ENCODE peak calls at places on chromosome 6, in five cellular contexts. One of them, this sample, is unnamed.

GRCh38 chr6:54085526-54085925 is 25.7 kb upstream of the MLIP start:
- DNase-seq in body of pancreas: peak
- DNase-seq in prostate gland: no peak
- DNase-seq in spleen: no peak
- DNase-seq in Peyer's patch: no peak
- DNase-seq in this sample: no peak

GRCh38 chr6:134724653-134725340 is 225.1 kb downstream of the ALDH8A1 start:
- DNase-seq in spleen: no peak
- DNase-seq in body of pancreas: peak
- DNase-seq in prostate gland: no peak
- DNase-seq in Peyer's patch: no peak
- DNase-seq in this sample: no peak

GRCh38 chr6:79617521-79617941 is 13.6 kb upstream of the SH3BGRL2 start:
- DNase-seq in spleen: no peak
- DNase-seq in Peyer's patch: no peak
- DNase-seq in prostate gland: peak
- DNase-seq in body of pancreas: no peak
- DNase-seq in this sample: no peak

GRCh38 chr6:108029226-108029921 is 45.2 kb downstream of the OSTM1 start:
- DNase-seq in prostate gland: no peak
- DNase-seq in spleen: no peak
- DNase-seq in body of pancreas: no peak
- DNase-seq in Peyer's patch: no peak
- DNase-seq in this sample: no peak

GRCh38 chr6:107578642-107579332 is 88.9 kb downstream of the SOBP start:
- DNase-seq in prostate gland: no peak
- DNase-seq in body of pancreas: no peak
- DNase-seq in Peyer's patch: no peak
- DNase-seq in spleen: no peak
- DNase-seq in this sample: no peak

GRCh38 chr6:157761926-157762325 is 61.1 kb upstream of the SNX9 start:
- DNase-seq in prostate gland: no peak
- DNase-seq in Peyer's patch: no peak
- DNase-seq in body of pancreas: no peak
- DNase-seq in spleen: no peak
- DNase-seq in this sample: no peak

GRCh38 chr6:34527751-34528670 is 28.1 kb downstream of the SPDEF start:
- DNase-seq in Peyer's patch: no peak
- DNase-seq in spleen: peak
- DNase-seq in prostate gland: no peak
- DNase-seq in body of pancreas: no peak
- DNase-seq in this sample: no peak

GRCh38 chr6:127737009-127737486 is 160.1 kb downstream of the C6orf58 start:
- DNase-seq in spleen: no peak
- DNase-seq in prostate gland: peak
- DNase-seq in body of pancreas: peak
- DNase-seq in Peyer's patch: peak
- DNase-seq in this sample: peak

GRCh38 chr6:54474898-54475297 is 166.7 kb downstream of the TINAG start:
- DNase-seq in prostate gland: no peak
- DNase-seq in spleen: no peak
- DNase-seq in Peyer's patch: no peak
- DNase-seq in body of pancreas: no peak
- DNase-seq in this sample: no peak

GRCh38 chr6:83430606-83431544 is at the start of gene ME1:
- DNase-seq in prostate gland: peak
- DNase-seq in Peyer's patch: peak
- DNase-seq in spleen: peak
- DNase-seq in body of pancreas: peak
- DNase-seq in this sample: peak

GRCh38 chr6:5282191-5282623 is 20.9 kb downstream of the FARS2 start:
- DNase-seq in Peyer's patch: no peak
- DNase-seq in body of pancreas: no peak
- DNase-seq in prostate gland: no peak
- DNase-seq in spleen: no peak
- DNase-seq in this sample: no peak

GRCh38 chr6:163568275-163568674 is 153.8 kb downstream of the QKI start:
- DNase-seq in spleen: no peak
- DNase-seq in Peyer's patch: no peak
- DNase-seq in body of pancreas: no peak
- DNase-seq in prostate gland: no peak
- DNase-seq in this sample: no peak

GRCh38 chr6:84809504-84809903 is 45.1 kb upstream of the TBX18 start:
- DNase-seq in Peyer's patch: no peak
- DNase-seq in spleen: no peak
- DNase-seq in prostate gland: no peak
- DNase-seq in body of pancreas: no peak
- DNase-seq in this sample: no peak

GRCh38 chr6:123681957-123682462 is 45.3 kb upstream of the TRDN start:
- DNase-seq in prostate gland: no peak
- DNase-seq in Peyer's patch: no peak
- DNase-seq in spleen: no peak
- DNase-seq in body of pancreas: no peak
- DNase-seq in this sample: no peak

GRCh38 chr6:5712349-5713215 is 294.1 kb downstream of the NRN1 start:
- DNase-seq in spleen: no peak
- DNase-seq in prostate gland: no peak
- DNase-seq in body of pancreas: no peak
- DNase-seq in Peyer's patch: no peak
- DNase-seq in this sample: no peak

GRCh38 chr6:157982297-157982579 is 575 bp downstream of the SYNJ2 start:
- DNase-seq in body of pancreas: peak
- DNase-seq in spleen: no peak
- DNase-seq in Peyer's patch: peak
- DNase-seq in prostate gland: peak
- DNase-seq in this sample: peak

GRCh38 chr6:29071831-29072723 is 15.0 kb downstream of the OR2B3 start:
- DNase-seq in spleen: no peak
- DNase-seq in Peyer's patch: no peak
- DNase-seq in prostate gland: no peak
- DNase-seq in body of pancreas: peak
- DNase-seq in this sample: no peak

GRCh38 chr6:3259491-3259958 is 778 bp downstream of the PSMG4 start:
- DNase-seq in spleen: peak
- DNase-seq in body of pancreas: peak
- DNase-seq in Peyer's patch: peak
- DNase-seq in prostate gland: no peak
- DNase-seq in this sample: no peak

GRCh38 chr6:3258201-3258600 is 546 bp upstream of the PSMG4 start:
- DNase-seq in Peyer's patch: no peak
- DNase-seq in spleen: no peak
- DNase-seq in body of pancreas: no peak
- DNase-seq in prostate gland: no peak
- DNase-seq in this sample: no peak

GRCh38 chr6:3260772-3261517 is 2.2 kb downstream of the PSMG4 start:
- DNase-seq in spleen: no peak
- DNase-seq in Peyer's patch: no peak
- DNase-seq in prostate gland: no peak
- DNase-seq in body of pancreas: no peak
- DNase-seq in this sample: no peak

GRCh38 chr6:3260296-3260695 is 1.5 kb downstream of the PSMG4 start:
- DNase-seq in spleen: no peak
- DNase-seq in body of pancreas: no peak
- DNase-seq in prostate gland: no peak
- DNase-seq in Peyer's patch: no peak
- DNase-seq in this sample: no peak

DNA sequence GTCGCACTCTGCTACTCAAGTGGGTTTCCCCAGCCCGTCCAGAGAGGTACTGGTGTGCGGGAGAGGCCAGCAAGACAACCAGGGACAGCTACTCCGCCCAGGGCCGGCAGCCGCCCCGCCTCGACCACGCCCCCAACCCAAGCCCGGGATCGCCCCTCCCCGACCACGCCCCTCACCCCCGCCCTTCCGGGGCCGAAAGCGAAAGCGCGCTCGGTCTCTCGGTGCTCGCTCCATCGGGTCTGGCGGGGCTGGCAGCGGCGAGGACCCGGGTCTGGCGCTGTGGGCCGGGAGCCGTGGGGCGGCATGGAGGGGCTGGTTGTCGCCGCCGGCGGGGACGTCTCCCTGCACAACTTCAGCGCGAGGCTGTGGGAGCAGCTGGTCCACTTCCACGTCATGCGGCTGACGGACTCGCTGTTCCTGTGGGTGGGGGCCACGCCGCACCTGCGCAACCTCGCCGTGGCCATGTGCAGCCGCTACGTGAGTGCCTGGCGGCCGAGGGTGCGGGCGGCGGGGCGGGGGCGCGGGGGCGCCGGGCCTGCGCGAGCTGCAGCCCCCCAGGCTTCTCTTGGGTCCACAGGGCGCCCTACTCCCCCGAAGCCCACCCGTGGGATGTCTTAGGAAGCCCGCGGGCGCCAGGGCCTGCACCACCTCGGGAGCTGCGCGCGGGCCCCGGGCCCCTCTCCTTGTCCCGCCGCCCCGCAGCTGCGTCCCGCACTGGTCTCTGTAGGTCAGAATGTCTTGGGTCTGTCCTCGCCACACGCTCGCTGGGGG is at the start of gene PSMG4:
- DNase-seq in prostate gland: peak
- DNase-seq in spleen: peak
- DNase-seq in body of pancreas: peak
- DNase-seq in Peyer's patch: peak
- DNase-seq in this sample: peak
- TF ChIP-seq POLR2A in prostate gland: peak
- TF ChIP-seq POLR2A in spleen: peak
- TF ChIP-seq POLR2A in body of pancreas: peak
- TF ChIP-seq POLR2A in Peyer's patch: peak
- TF ChIP-seq POLR2A in this sample: no peak

DNA sequence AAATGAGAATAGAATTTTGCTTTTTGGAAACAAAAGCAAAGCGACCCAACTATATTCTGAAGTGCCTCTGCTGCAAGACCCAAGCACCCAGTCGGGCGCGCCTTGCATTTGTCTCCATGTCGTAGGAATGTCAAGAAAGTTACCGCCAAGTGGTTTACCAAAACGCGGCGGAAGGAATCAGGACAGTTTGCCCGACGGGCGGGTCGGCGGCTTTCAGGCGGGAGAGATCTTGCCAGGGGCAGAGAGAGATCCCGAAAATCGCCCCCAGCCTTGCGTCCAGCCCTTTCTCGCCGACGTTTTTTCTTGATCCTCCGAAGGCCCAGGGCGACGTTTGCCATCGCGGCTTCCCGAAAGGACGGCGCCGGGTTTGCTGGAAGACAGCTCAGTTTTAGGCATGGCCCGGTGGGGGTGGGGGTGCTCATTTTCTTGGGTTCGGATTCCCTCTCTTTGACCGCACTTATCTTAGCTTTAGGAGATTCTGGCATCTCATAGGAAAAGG is 3.9 kb upstream of the LIN28B start:
- DNase-seq in body of pancreas: no peak
- DNase-seq in prostate gland: no peak
- DNase-seq in spleen: no peak
- DNase-seq in Peyer's patch: no peak
- DNase-seq in this sample: no peak
- H3K4me3 ChIP-seq in body of pancreas: no peak
- H3K4me3 ChIP-seq in prostate gland: no peak
- H3K4me3 ChIP-seq in spleen: no peak
- H3K4me3 ChIP-seq in Peyer's patch: no peak
- H3K4me3 ChIP-seq in this sample: no peak

GRCh38 chr6:10413850-10414765 is 766 bp downstream of the TFAP2A start:
- DNase-seq in prostate gland: peak
- DNase-seq in spleen: no peak
- DNase-seq in body of pancreas: no peak
- DNase-seq in Peyer's patch: no peak
- DNase-seq in this sample: no peak

GRCh38 chr6:10412948-10413849 is 1.7 kb downstream of the TFAP2A start:
- DNase-seq in Peyer's patch: no peak
- DNase-seq in prostate gland: peak
- DNase-seq in body of pancreas: peak
- DNase-seq in spleen: no peak
- DNase-seq in this sample: peak

GRCh38 chr6:10416516-10416862 is 1.6 kb upstream of the TFAP2A start:
- DNase-seq in Peyer's patch: no peak
- DNase-seq in prostate gland: no peak
- DNase-seq in spleen: no peak
- DNase-seq in body of pancreas: no peak
- DNase-seq in this sample: no peak

GRCh38 chr6:10415593-10416480 is 963 bp upstream of the TFAP2A start:
- DNase-seq in prostate gland: no peak
- DNase-seq in spleen: no peak
- DNase-seq in Peyer's patch: no peak
- DNase-seq in body of pancreas: no peak
- DNase-seq in this sample: no peak

DNA sequence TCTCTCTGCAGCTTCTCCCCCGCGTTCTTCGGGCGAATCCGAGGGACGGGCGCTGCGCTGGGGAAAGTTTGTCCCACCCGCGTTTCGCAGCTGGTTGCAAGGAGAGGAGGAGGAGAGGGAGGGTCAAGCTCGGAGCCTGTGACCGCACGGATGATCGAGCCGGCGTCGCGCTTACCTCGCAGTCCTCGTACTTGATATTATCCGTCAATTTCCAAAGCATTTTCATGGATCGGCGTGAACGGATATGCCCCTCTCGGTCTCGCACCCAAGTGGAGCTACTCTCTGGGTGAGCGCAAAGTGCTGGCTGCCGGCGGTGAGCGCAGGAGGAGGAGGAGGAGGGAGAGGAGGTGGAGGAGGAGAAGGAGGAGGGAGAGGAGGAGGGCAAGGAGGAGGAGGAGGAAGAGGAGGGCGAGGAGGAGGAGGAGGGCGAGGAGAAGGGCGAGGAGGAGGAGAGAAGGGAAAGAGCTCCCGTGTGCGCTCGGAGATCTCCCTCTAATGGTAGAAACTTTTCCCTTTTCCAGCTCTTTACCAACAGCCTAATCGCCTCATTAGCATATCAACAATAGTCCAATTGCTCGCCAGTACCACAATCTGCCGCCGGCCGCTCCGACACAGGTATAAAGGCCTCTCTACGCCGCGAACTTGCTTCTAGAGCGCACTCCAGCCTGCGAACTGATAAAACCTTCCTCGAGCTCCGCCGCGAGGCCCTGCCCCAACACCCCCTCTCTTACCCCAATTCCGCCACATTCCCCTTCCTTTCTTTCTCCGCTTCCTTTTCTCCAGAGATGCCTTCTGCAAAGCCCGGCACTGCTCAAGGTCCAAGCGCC is at the start of gene TFAP2A:
- DNase-seq in Peyer's patch: no peak
- DNase-seq in spleen: no peak
- DNase-seq in prostate gland: peak
- DNase-seq in body of pancreas: no peak
- DNase-seq in this sample: peak
- TF ChIP-seq CTCF in Peyer's patch: no peak
- TF ChIP-seq CTCF in spleen: no peak
- TF ChIP-seq CTCF in prostate gland: peak
- TF ChIP-seq CTCF in body of pancreas: no peak
- TF ChIP-seq CTCF in this sample: no peak

GRCh38 chr6:13614126-13614925 is 809 bp upstream of the NOL7 start:
- DNase-seq in body of pancreas: peak
- DNase-seq in spleen: peak
- DNase-seq in prostate gland: peak
- DNase-seq in Peyer's patch: peak
- DNase-seq in this sample: peak

GRCh38 chr6:13615802-13616140 is 636 bp downstream of the NOL7 start:
- DNase-seq in spleen: peak
- DNase-seq in Peyer's patch: peak
- DNase-seq in prostate gland: peak
- DNase-seq in body of pancreas: peak
- DNase-seq in this sample: peak

GRCh38 chr6:13613029-13613594 is 2.0 kb upstream of the NOL7 start:
- DNase-seq in body of pancreas: no peak
- DNase-seq in spleen: no peak
- DNase-seq in Peyer's patch: no peak
- DNase-seq in prostate gland: no peak
- DNase-seq in this sample: no peak

GRCh38 chr6:13617066-13617465 is 1.9 kb downstream of the NOL7 start:
- DNase-seq in prostate gland: no peak
- DNase-seq in body of pancreas: no peak
- DNase-seq in Peyer's patch: no peak
- DNase-seq in spleen: no peak
- DNase-seq in this sample: no peak

GRCh38 chr6:13614926-13615801 is at the start of gene NOL7:
- DNase-seq in body of pancreas: peak
- DNase-seq in spleen: peak
- DNase-seq in prostate gland: peak
- DNase-seq in Peyer's patch: peak
- DNase-seq in this sample: peak
- TF ChIP-seq POLR2A in body of pancreas: peak
- TF ChIP-seq POLR2A in spleen: peak
- TF ChIP-seq POLR2A in prostate gland: peak
- TF ChIP-seq POLR2A in Peyer's patch: peak
- TF ChIP-seq POLR2A in this sample: no peak

This sample was measured in lower leg skin.